ENCODE peak calls at places on chromosomes 3 and 15, in seven cellular contexts. J is ascending aorta, I is endodermal cell, X is cardiac fibroblast, N is GM23338, S is body of pancreas, Q is right atrium auricular region. D is an unnamed sample.

GRCh38 chr3:58484722-58485069 is 7.2 kb upstream of the KCTD6 start:
- DNase-seq in J (no peak), I (no peak), X (no peak), N (no peak), S (no peak), Q (no peak), D (no peak)

GRCh38 chr15:53869044-53869805 is 109.0 kb upstream of the UNC13C start:
- DNase-seq in J (no peak), I (peak; percentile 63), X (no peak), N (peak; percentile 47), S (no peak), Q (no peak), D (no peak)

GRCh38 chr15:91445701-91446100 is 345.6 kb downstream of the SV2B start:
- DNase-seq in J (no peak), I (no peak), X (no peak), N (no peak), S (no peak), Q (no peak), D (no peak)

GRCh38 chr3:142279965-142280590 is 54.7 kb upstream of the GK5 start:
- DNase-seq in J (peak; percentile 71), I (peak; percentile 74), X (peak; percentile 92), N (peak; percentile 86), S (peak; percentile 52), Q (no peak), D (peak; percentile 54)

GRCh38 chr3:155550386-155550785 is 194.5 kb downstream of the PLCH1 start:
- DNase-seq in J (no peak), I (no peak), X (no peak), N (no peak), S (no peak), Q (no peak), D (no peak)

GRCh38 chr3:9820944-9821343 is 10.9 kb downstream of the TTLL3 start:
- DNase-seq in J (no peak), I (peak; percentile 74), X (peak; percentile 53), N (peak; percentile 88), S (no peak), Q (no peak), D (no peak)

GRCh38 chr15:53539878-53540277 is 219.6 kb downstream of the WDR72 start:
- DNase-seq in J (no peak), I (no peak), X (no peak), N (no peak), S (no peak), Q (no peak), D (no peak)

GRCh38 chr3:186849392-186849975 is 7.0 kb downstream of the ADIPOQ start:
- DNase-seq in J (no peak), I (peak; percentile 31), X (peak; percentile 66), N (peak; percentile 81), S (no peak), Q (no peak), D (no peak)

GRCh38 chr15:71790081-71790480 is 20.3 kb upstream of the NR2E3 start:
- DNase-seq in J (peak; percentile 46), I (peak; percentile 44), X (no peak), N (no peak), S (peak; percentile 29), Q (no peak), D (no peak)

GRCh38 chr3:172142074-172143059 is 103.0 kb downstream of the FNDC3B start:
- DNase-seq in J (no peak), I (no peak), X (peak; percentile 74), N (no peak), S (no peak), Q (no peak), D (no peak)

GRCh38 chr15:67570875-67571642 is 28.6 kb downstream of the MAP2K5 start:
- DNase-seq in J (no peak), I (no peak), X (no peak), N (no peak), S (no peak), Q (no peak), D (no peak)

GRCh38 chr15:65916664-65917406 is 47.5 kb downstream of the RAB11A start:
- DNase-seq in J (no peak), I (peak; percentile 92), X (peak; percentile 75), N (peak; percentile 88), S (peak; percentile 77), Q (no peak), D (no peak)

GRCh38 chr3:147008886-147009285 is 397.5 kb downstream of the ZIC4 start:
- DNase-seq in J (no peak), I (no peak), X (no peak), N (no peak), S (peak; percentile 68), Q (no peak), D (no peak)

GRCh38 chr3:161163297-161163696 is 57.8 kb upstream of the NMD3 start:
- DNase-seq in J (no peak), I (no peak), X (peak; percentile 83), N (peak; percentile 32), S (no peak), Q (no peak), D (no peak)

DNA sequence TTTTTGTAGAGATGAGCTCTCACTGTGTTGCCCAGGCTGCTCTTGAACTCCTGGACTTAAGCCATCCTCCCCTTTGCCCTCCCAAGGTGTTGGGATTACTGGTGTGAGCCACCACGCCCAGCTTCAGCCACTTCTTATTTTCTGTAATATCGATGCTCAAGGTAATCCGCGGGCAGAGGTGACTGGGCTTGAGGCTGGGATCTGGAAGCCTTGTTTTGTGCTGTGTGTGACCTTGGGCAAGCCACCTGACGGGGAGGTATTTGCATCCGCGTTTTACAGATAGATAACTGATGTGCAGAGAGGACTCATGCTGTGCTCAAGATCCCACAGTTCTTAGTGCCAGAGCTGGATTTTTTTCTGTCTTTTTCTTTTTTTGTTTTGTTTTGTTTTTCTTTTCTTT is 27.8 kb upstream of the SEMA4B start:
- DNase-seq in J (no peak), I (no peak), X (no peak), N (no peak), S (peak; percentile 52), Q (no peak), D (no peak)
- TF ChIP-seq CTCF in J (no peak), I (no peak), X (no peak), N (no peak), S (no peak), Q (no peak), D (no peak)

GRCh38 chr15:52218816-52219215 is 27.6 kb upstream of the GNB5 start:
- DNase-seq in J (no peak), I (no peak), X (no peak), N (no peak), S (no peak), Q (no peak), D (no peak)
- H3K4me3 ChIP-seq in J (no peak overlapping the region), I (no peak overlapping the region), X (no peak overlapping the region), N (no peak overlapping the region), S (no peak overlapping the region), Q (no peak overlapping the region), D (no peak overlapping the region)

GRCh38 chr15:73968461-73968860 is 23.6 kb downstream of the STOML1 start:
- DNase-seq in J (no peak), I (no peak), X (no peak), N (no peak), S (no peak), Q (no peak), D (no peak)
- TF ChIP-seq CTCF in J (no peak), I (no peak), X (no peak), N (no peak), S (no peak), Q (no peak), D (no peak)

DNA sequence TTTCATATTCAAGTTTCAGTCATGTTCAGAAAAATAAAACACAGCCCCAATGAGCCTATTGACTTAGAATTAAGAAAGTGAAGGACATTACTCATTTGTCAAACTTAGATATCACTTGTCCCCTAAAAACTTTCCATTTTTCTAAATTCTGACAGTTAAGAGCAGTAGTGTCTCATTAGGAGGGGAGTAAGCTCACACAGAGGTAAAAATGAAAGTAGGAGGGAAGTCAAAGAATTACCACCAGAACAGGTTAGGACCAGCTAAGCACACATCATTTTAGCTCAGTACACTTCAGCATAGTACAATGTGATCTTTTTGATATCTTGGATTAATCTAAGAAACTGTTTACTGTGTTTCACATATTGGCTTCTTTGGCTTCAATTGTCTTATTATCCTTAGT is 64.3 kb downstream of the OSTN start:
- DNase-seq in J (no peak), I (no peak), X (no peak), N (no peak), S (no peak), Q (no peak), D (no peak)
- H3K4me3 ChIP-seq in J (peak overlapping the region; percentile 8), I (no peak overlapping the region), X (no peak overlapping the region), N (no peak overlapping the region), S (no peak overlapping the region), Q (no peak overlapping the region), D (no peak overlapping the region)

GRCh38 chr15:40463886-40464545 is 6.8 kb upstream of the CHST14 start:
- DNase-seq in J (no peak), I (no peak), X (no peak), N (no peak), S (no peak), Q (no peak), D (no peak)
- TF ChIP-seq CTCF in J (no peak), I (no peak), X (no peak), N (no peak), S (no peak), Q (no peak), D (no peak)

DNA sequence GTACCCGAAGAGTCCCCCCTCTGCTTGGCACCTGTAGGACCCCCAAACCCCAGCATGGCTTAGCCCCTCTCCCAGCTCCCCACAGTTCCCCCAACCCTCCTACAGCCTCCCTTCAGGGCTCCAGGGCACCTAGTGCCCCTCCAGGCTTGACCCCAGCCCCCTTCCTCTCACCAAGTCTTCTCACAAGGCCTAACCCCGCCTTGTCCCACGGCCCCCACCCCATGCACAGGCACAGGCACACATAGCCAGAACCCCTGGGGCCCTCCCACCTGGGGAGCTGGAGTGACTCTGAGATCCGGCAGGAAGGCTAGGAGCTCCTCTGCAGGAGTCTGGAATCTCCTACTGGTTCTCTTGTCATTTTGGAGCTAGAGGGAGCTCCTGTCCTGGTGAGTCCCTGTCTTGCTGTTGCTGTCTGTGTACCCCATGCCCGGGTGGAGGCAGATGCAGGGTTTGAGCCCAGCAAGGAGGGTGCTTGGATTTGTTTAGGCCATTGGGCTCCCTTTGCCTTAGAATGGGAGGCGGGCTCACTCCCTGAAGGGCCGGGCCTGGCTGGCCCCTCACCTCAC is 39.6 kb downstream of the KLF13 start:
- DNase-seq in J (peak; percentile 76), I (peak; percentile 71), X (peak; percentile 53), N (peak; percentile 54), S (peak; percentile 60), Q (no peak), D (no peak)
- H3K4me3 ChIP-seq in J (peak overlapping the region; percentile 58), I (no peak overlapping the region), X (no peak overlapping the region), N (peak overlapping the region; percentile 41), S (no peak overlapping the region), Q (peak overlapping the region; percentile 25), D (no peak overlapping the region)

DNA sequence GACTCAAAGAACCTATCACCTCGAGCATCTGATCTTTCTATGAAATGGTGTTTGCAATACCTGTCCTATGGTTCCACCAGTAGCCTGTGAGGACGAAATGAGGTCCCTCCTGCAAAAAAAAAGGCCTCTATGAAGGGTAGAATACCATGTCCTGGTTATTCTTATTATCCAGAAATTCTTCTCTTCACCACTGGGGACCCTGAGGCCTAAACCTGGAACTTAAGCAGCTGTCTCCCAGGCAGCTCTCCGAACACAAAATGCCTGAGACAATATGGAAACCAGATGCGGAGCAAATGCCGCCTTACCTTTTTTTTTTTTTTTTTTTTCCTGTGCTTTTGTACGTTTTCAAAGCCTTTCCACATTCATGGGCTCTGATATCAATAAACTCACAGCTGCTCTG is 62.1 kb upstream of the WNT5A start:
- DNase-seq in J (no peak), I (no peak), X (peak; percentile 20), N (no peak), S (no peak), Q (no peak), D (no peak)
- TF ChIP-seq CTCF in J (no peak), I (peak; percentile 59), X (peak; percentile 20), N (no peak), S (no peak), Q (no peak), D (no peak)